ENCODE peak calls at places on chromosomes 11 and 22, in eight cellular contexts. One of them, this sample, is unnamed.
A peak's percentile ranks its signal among the peaks of the same experiment; 100 is the strongest.

GRCh38 chr11:59822989-59823566 is 12.5 kb upstream of the MRPL16 start:
- DNase-seq in hepatocyte: peak; percentile 73
- DNase-seq in neural progenitor cell: peak; percentile 66
- DNase-seq in IMR-90: peak; percentile 53
- DNase-seq in SK-N-SH: peak; percentile 53
- DNase-seq in fibroblast of lung: peak; percentile 68
- DNase-seq in HCT116: peak; percentile 69
- DNase-seq in neuronal stem cell: peak; percentile 30
- DNase-seq in this sample: peak; percentile 88

GRCh38 chr11:8512547-8512946 is 81.5 kb downstream of the STK33 start:
- DNase-seq in hepatocyte: no peak
- DNase-seq in neural progenitor cell: no peak
- DNase-seq in IMR-90: no peak
- DNase-seq in SK-N-SH: no peak
- DNase-seq in fibroblast of lung: no peak
- DNase-seq in HCT116: no peak
- DNase-seq in neuronal stem cell: no peak
- DNase-seq in this sample: no peak

GRCh38 chr11:37916331-37916730 is 1318.3 kb upstream of the RAG2 start:
- DNase-seq in hepatocyte: no peak
- DNase-seq in neural progenitor cell: no peak
- DNase-seq in IMR-90: no peak
- DNase-seq in SK-N-SH: no peak
- DNase-seq in fibroblast of lung: no peak
- DNase-seq in HCT116: no peak
- DNase-seq in neuronal stem cell: no peak
- DNase-seq in this sample: no peak

GRCh38 chr11:61053198-61053597 is 49.1 kb upstream of the CD5 start:
- DNase-seq in hepatocyte: no peak
- DNase-seq in neural progenitor cell: no peak
- DNase-seq in IMR-90: no peak
- DNase-seq in SK-N-SH: no peak
- DNase-seq in fibroblast of lung: no peak
- DNase-seq in HCT116: no peak
- DNase-seq in neuronal stem cell: no peak
- DNase-seq in this sample: no peak

GRCh38 chr11:111457731-111458368 is 54.3 kb downstream of the BTG4 start:
- DNase-seq in hepatocyte: no peak
- DNase-seq in neural progenitor cell: no peak
- DNase-seq in IMR-90: no peak
- DNase-seq in SK-N-SH: peak; percentile 7
- DNase-seq in fibroblast of lung: no peak
- DNase-seq in HCT116: no peak
- DNase-seq in neuronal stem cell: no peak
- DNase-seq in this sample: no peak

GRCh38 chr22:35043251-35043931 is 22.6 kb upstream of the ISX start:
- DNase-seq in hepatocyte: no peak
- DNase-seq in neural progenitor cell: no peak
- DNase-seq in IMR-90: no peak
- DNase-seq in SK-N-SH: no peak
- DNase-seq in fibroblast of lung: no peak
- DNase-seq in HCT116: no peak
- DNase-seq in neuronal stem cell: no peak
- DNase-seq in this sample: peak; percentile 18

GRCh38 chr11:15216678-15217077 is 102.0 kb downstream of the INSC start:
- DNase-seq in hepatocyte: no peak
- DNase-seq in neural progenitor cell: no peak
- DNase-seq in IMR-90: no peak
- DNase-seq in SK-N-SH: no peak
- DNase-seq in fibroblast of lung: no peak
- DNase-seq in HCT116: peak; percentile 7
- DNase-seq in neuronal stem cell: no peak
- DNase-seq in this sample: no peak

GRCh38 chr11:32430586-32431357 is 4.6 kb downstream of the WT1 start:
- DNase-seq in hepatocyte: no peak
- DNase-seq in neural progenitor cell: peak; percentile 74
- DNase-seq in IMR-90: no peak
- DNase-seq in SK-N-SH: peak; percentile 54
- DNase-seq in fibroblast of lung: no peak
- DNase-seq in HCT116: no peak
- DNase-seq in neuronal stem cell: no peak
- DNase-seq in this sample: no peak

GRCh38 chr11:66752148-66752547 is 23.1 kb upstream of the SPTBN2 start:
- DNase-seq in hepatocyte: no peak
- DNase-seq in neural progenitor cell: no peak
- DNase-seq in IMR-90: no peak
- DNase-seq in SK-N-SH: no peak
- DNase-seq in fibroblast of lung: no peak
- DNase-seq in HCT116: no peak
- DNase-seq in neuronal stem cell: no peak
- DNase-seq in this sample: no peak

GRCh38 chr11:114321621-114322257 is 25.5 kb downstream of the NNMT start:
- DNase-seq in hepatocyte: no peak
- DNase-seq in neural progenitor cell: no peak
- DNase-seq in IMR-90: peak; percentile 91
- DNase-seq in SK-N-SH: no peak
- DNase-seq in fibroblast of lung: peak; percentile 82
- DNase-seq in HCT116: no peak
- DNase-seq in neuronal stem cell: no peak
- DNase-seq in this sample: peak; percentile 80

GRCh38 chr22:30747493-30747892 is 52.8 kb downstream of the OSBP2 start:
- DNase-seq in hepatocyte: no peak
- DNase-seq in neural progenitor cell: no peak
- DNase-seq in IMR-90: no peak
- DNase-seq in SK-N-SH: no peak
- DNase-seq in fibroblast of lung: no peak
- DNase-seq in HCT116: no peak
- DNase-seq in neuronal stem cell: no peak
- DNase-seq in this sample: no peak

GRCh38 chr22:23837496-23837859 is 1.3 kb downstream of the DERL3 start:
- DNase-seq in hepatocyte: no peak
- DNase-seq in neural progenitor cell: no peak
- DNase-seq in IMR-90: no peak
- DNase-seq in SK-N-SH: peak; percentile 18
- DNase-seq in fibroblast of lung: no peak
- DNase-seq in HCT116: no peak
- DNase-seq in neuronal stem cell: no peak
- DNase-seq in this sample: no peak

GRCh38 chr11:66409226-66409625 is 11.6 kb upstream of the NPAS4 start:
- DNase-seq in hepatocyte: no peak
- DNase-seq in neural progenitor cell: peak; percentile 27
- DNase-seq in IMR-90: no peak
- DNase-seq in SK-N-SH: no peak
- DNase-seq in fibroblast of lung: no peak
- DNase-seq in HCT116: no peak
- DNase-seq in neuronal stem cell: no peak
- DNase-seq in this sample: no peak

GRCh38 chr11:68271023-68271780 is 571 bp downstream of the C11orf24 start:
- DNase-seq in hepatocyte: peak; percentile 83
- DNase-seq in neural progenitor cell: peak; percentile 89
- DNase-seq in IMR-90: peak; percentile 83
- DNase-seq in SK-N-SH: peak; percentile 89
- DNase-seq in fibroblast of lung: peak; percentile 77
- DNase-seq in HCT116: peak; percentile 61
- DNase-seq in neuronal stem cell: peak; percentile 53
- DNase-seq in this sample: peak; percentile 79

GRCh38 chr11:12882670-12883069 is 126.4 kb upstream of the RASSF10 start:
- DNase-seq in hepatocyte: no peak
- DNase-seq in neural progenitor cell: no peak
- DNase-seq in IMR-90: no peak
- DNase-seq in SK-N-SH: peak; percentile 82
- DNase-seq in fibroblast of lung: no peak
- DNase-seq in HCT116: no peak
- DNase-seq in neuronal stem cell: no peak
- DNase-seq in this sample: no peak

GRCh38 chr11:62974848-62975522 is 9.8 kb downstream of the SLC22A6 start:
- DNase-seq in hepatocyte: peak; percentile 73
- DNase-seq in neural progenitor cell: peak; percentile 67
- DNase-seq in IMR-90: no peak
- DNase-seq in SK-N-SH: peak; percentile 80
- DNase-seq in fibroblast of lung: no peak
- DNase-seq in HCT116: peak; percentile 36
- DNase-seq in neuronal stem cell: no peak
- DNase-seq in this sample: peak; percentile 55

GRCh38 chr22:45672564-45673481 is 1.2 kb downstream of the ATXN10 start:
- DNase-seq in hepatocyte: no peak
- DNase-seq in neural progenitor cell: no peak
- DNase-seq in IMR-90: no peak
- DNase-seq in SK-N-SH: no peak
- DNase-seq in fibroblast of lung: no peak
- DNase-seq in HCT116: no peak
- DNase-seq in neuronal stem cell: no peak
- DNase-seq in this sample: no peak

GRCh38 chr11:30451642-30452041 is 128.7 kb downstream of the ARL14EP start:
- DNase-seq in hepatocyte: no peak
- DNase-seq in neural progenitor cell: no peak
- DNase-seq in IMR-90: no peak
- DNase-seq in SK-N-SH: no peak
- DNase-seq in fibroblast of lung: no peak
- DNase-seq in HCT116: no peak
- DNase-seq in neuronal stem cell: no peak
- DNase-seq in this sample: no peak

GRCh38 chr11:15073361-15074205 is at the start of gene CALCB:
- DNase-seq in hepatocyte: peak; percentile 55
- DNase-seq in neural progenitor cell: peak; percentile 75
- DNase-seq in IMR-90: peak; percentile 10
- DNase-seq in SK-N-SH: peak; percentile 83
- DNase-seq in fibroblast of lung: peak; percentile 24
- DNase-seq in HCT116: no peak
- DNase-seq in neuronal stem cell: peak; percentile 27
- DNase-seq in this sample: no peak

GRCh38 chr11:35529971-35530495 is 4.6 kb upstream of the PAMR1 start:
- DNase-seq in hepatocyte: no peak
- DNase-seq in neural progenitor cell: no peak
- DNase-seq in IMR-90: peak; percentile 98
- DNase-seq in SK-N-SH: peak; percentile 64
- DNase-seq in fibroblast of lung: peak; percentile 86
- DNase-seq in HCT116: no peak
- DNase-seq in neuronal stem cell: no peak
- DNase-seq in this sample: peak; percentile 91

GRCh38 chr11:105466582-105467228 is 143.2 kb upstream of the GRIA4 start:
- DNase-seq in hepatocyte: peak; percentile 9
- DNase-seq in neural progenitor cell: no peak
- DNase-seq in IMR-90: peak; percentile 85
- DNase-seq in SK-N-SH: no peak
- DNase-seq in fibroblast of lung: peak; percentile 78
- DNase-seq in HCT116: peak; percentile 16
- DNase-seq in neuronal stem cell: no peak
- DNase-seq in this sample: peak; percentile 84

GRCh38 chr22:39251762-39252460 is 7.1 kb upstream of the PDGFB start:
- DNase-seq in hepatocyte: no peak
- DNase-seq in neural progenitor cell: no peak
- DNase-seq in IMR-90: no peak
- DNase-seq in SK-N-SH: no peak
- DNase-seq in fibroblast of lung: no peak
- DNase-seq in HCT116: no peak
- DNase-seq in neuronal stem cell: no peak
- DNase-seq in this sample: peak; percentile 88

GRCh38 chr22:45268167-45268957 is 16.4 kb upstream of the UPK3A start:
- DNase-seq in hepatocyte: peak; percentile 78
- DNase-seq in neural progenitor cell: peak; percentile 94
- DNase-seq in IMR-90: no peak
- DNase-seq in SK-N-SH: peak; percentile 94
- DNase-seq in fibroblast of lung: no peak
- DNase-seq in HCT116: no peak
- DNase-seq in neuronal stem cell: peak; percentile 89
- DNase-seq in this sample: no peak

GRCh38 chr22:48781391-48781790 is 1046.3 kb downstream of the BRD1 start:
- DNase-seq in hepatocyte: no peak
- DNase-seq in neural progenitor cell: no peak
- DNase-seq in IMR-90: no peak
- DNase-seq in SK-N-SH: no peak
- DNase-seq in fibroblast of lung: no peak
- DNase-seq in HCT116: no peak
- DNase-seq in neuronal stem cell: no peak
- DNase-seq in this sample: no peak
- H3K9me3 ChIP-seq in hepatocyte: no peaks in the 10 kb centered on the region
- H3K9me3 ChIP-seq in neural progenitor cell: no peaks in the 10 kb centered on the region
- H3K9me3 ChIP-seq in IMR-90: peaks cover 67% of the 10 kb centered on the region
- H3K9me3 ChIP-seq in SK-N-SH: no peaks in the 10 kb centered on the region
- H3K9me3 ChIP-seq in fibroblast of lung: peaks cover 2% of the 10 kb centered on the region
- H3K9me3 ChIP-seq in HCT116: peaks cover 3% of the 10 kb centered on the region
- H3K9me3 ChIP-seq in neuronal stem cell: peaks cover 6% of the 10 kb centered on the region
- H3K9me3 ChIP-seq in this sample: no peaks in the 10 kb centered on the region

DNA sequence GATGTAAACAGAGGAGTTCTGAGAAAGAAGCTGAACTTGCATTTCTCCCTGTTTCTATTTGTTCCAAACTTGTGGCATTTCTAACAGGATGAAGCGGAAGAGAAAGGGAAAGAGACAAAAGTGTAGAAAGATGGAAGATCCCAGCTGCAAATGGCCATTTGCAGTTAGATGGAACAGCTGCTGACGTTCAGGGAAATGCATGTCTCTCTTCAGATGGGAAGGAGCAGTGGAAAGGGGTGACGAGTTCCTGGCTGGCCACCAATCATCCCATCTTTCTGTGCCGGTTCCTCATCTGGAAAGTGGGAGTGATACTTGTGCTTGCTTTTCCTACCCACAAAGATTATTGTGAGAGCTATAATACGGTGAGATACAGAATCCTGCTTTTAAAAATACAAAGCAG is 1.3 kb upstream of the TIMP3 start:
- DNase-seq in hepatocyte: no peak
- DNase-seq in neural progenitor cell: no peak
- DNase-seq in IMR-90: no peak
- DNase-seq in SK-N-SH: no peak
- DNase-seq in fibroblast of lung: peak; percentile 19
- DNase-seq in HCT116: no peak
- DNase-seq in neuronal stem cell: no peak
- DNase-seq in this sample: no peak
- H2AFZ ChIP-seq in hepatocyte: no peak overlapping the region
- H2AFZ ChIP-seq in neural progenitor cell: no peak overlapping the region
- H2AFZ ChIP-seq in IMR-90: peak overlapping the region; percentile 13
- H2AFZ ChIP-seq in SK-N-SH: no peak overlapping the region
- H2AFZ ChIP-seq in fibroblast of lung: no peak overlapping the region
- H2AFZ ChIP-seq in HCT116: no peak overlapping the region
- H2AFZ ChIP-seq in neuronal stem cell: no peak overlapping the region
- H2AFZ ChIP-seq in this sample: no peak overlapping the region

DNA sequence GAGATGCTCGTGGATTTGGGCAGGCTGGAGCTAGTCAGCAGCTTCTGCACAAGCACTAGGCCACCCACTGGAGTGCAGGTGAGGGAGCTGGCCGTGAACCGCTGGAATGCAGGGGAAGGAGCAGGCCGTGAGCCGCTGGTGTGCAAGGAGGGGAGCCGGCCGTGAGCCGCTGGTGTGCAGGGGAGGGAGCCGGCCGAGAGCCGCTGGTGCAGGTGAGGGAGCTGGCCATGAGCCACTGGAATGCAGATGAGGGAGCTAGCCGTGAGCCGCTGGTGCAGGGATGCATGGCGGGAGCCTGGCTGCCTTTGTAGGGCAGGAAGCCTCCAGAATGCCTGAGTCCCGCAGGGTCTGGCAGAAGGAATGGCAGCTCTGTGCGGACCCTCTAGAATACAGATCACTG is 4220.0 kb upstream of the OR11H1 start:
- DNase-seq in hepatocyte: no peak
- DNase-seq in neural progenitor cell: no peak
- DNase-seq in IMR-90: no peak
- DNase-seq in SK-N-SH: no peak
- DNase-seq in fibroblast of lung: no peak
- DNase-seq in HCT116: no peak
- DNase-seq in neuronal stem cell: no peak
- DNase-seq in this sample: no peak
- H3K9me3 ChIP-seq in hepatocyte: peaks cover 14% of the 10 kb centered on the region
- H3K9me3 ChIP-seq in neural progenitor cell: peaks cover 49% of the 10 kb centered on the region
- H3K9me3 ChIP-seq in IMR-90: peaks cover 35% of the 10 kb centered on the region
- H3K9me3 ChIP-seq in SK-N-SH: peaks cover 4% of the 10 kb centered on the region
- H3K9me3 ChIP-seq in fibroblast of lung: no peaks in the 10 kb centered on the region
- H3K9me3 ChIP-seq in HCT116: peaks cover 17% of the 10 kb centered on the region
- H3K9me3 ChIP-seq in neuronal stem cell: peaks cover 7% of the 10 kb centered on the region
- H3K9me3 ChIP-seq in this sample: peaks cover 15% of the 10 kb centered on the region

GRCh38 chr11:76443254-76443935 is 1.4 kb upstream of the EMSY start:
- DNase-seq in hepatocyte: peak; percentile 34
- DNase-seq in neural progenitor cell: no peak
- DNase-seq in IMR-90: no peak
- DNase-seq in SK-N-SH: no peak
- DNase-seq in fibroblast of lung: peak; percentile 2
- DNase-seq in HCT116: no peak
- DNase-seq in neuronal stem cell: no peak
- DNase-seq in this sample: peak; percentile 29
- H2AFZ ChIP-seq in hepatocyte: no peak overlapping the region
- H2AFZ ChIP-seq in neural progenitor cell: no peak overlapping the region
- H2AFZ ChIP-seq in IMR-90: no peak overlapping the region
- H2AFZ ChIP-seq in SK-N-SH: peak overlapping the region; percentile 81
- H2AFZ ChIP-seq in fibroblast of lung: no peak overlapping the region
- H2AFZ ChIP-seq in HCT116: no peak overlapping the region
- H2AFZ ChIP-seq in neuronal stem cell: no peak overlapping the region
- H2AFZ ChIP-seq in this sample: no peak overlapping the region

This sample was measured in PC-3.